ENCODE peak calls at places on chromosomes 1 and 21, in ten cellular contexts. T is stimulated activated CD4-positive, alpha-beta T cell treated with anti-CD3 and anti-CD28 coated beads, Interleukin-4, amount 100 ng/mL, for 1 hour; F is fibroblast of mammary gland; S is cardiac muscle cell; I is progenitor cell of endocrine pancreas; R is fibroblast of the conjunctiva; A is activated T-helper 1 cell treated with anti-CD3 and anti-CD28 coated beads, Interleukin-12 subunit alpha, Interleukin-12 subunit beta, Interleukin-2, Interleukin-4 antibody, amounts not matched to agents 30 ng/mL and 10 ng/mL and 1 ng/mL, durations not matched to agents 14 hours and 24 hours and 36 hours; L is nephron progenitor cell; D is activated CD8-positive, alpha-beta memory T cell treated with anti-CD3 and anti-CD28 coated beads for 4 hours; X is HFF-Myc. Q is an unnamed sample.

GRCh38 chr21:42313501-42313969 is 1.7 kb downstream of the TFF3 start:
- DNase-seq in L (no peak), T (no peak), A (no peak), I (no peak), F (no peak), D (no peak), R (no peak), S (no peak), X (no peak), Q (no peak)

GRCh38 chr1:150968491-150968890 is 6.1 kb downstream of the CERS2 start:
- DNase-seq in L (no peak), S (no peak), A (no peak), F (no peak), X (no peak), T (no peak), I (no peak), D (no peak), R (no peak), Q (no peak)

GRCh38 chr1:22184892-22185612 is 42.2 kb upstream of the WNT4 start:
- DNase-seq in T (no peak), D (no peak), S (peak), F (no peak), R (no peak), A (no peak), L (peak), X (no peak), I (peak), Q (no peak)

GRCh38 chr21:38825269-38825668 is 19.5 kb downstream of the ETS2 start:
- DNase-seq in A (no peak), S (no peak), D (no peak), F (no peak), X (no peak), R (no peak), L (no peak), T (no peak), I (no peak), Q (no peak)

GRCh38 chr1:227940791-227941241 is 6.9 kb downstream of the WNT9A start:
- DNase-seq in S (no peak), T (no peak), X (no peak), R (no peak), I (no peak), F (no peak), A (no peak), L (no peak), D (no peak), Q (no peak)

GRCh38 chr21:45073301-45074047 is 906 bp upstream of the ADARB1 start:
- DNase-seq in X (no peak), L (peak), D (no peak), R (no peak), T (no peak), S (peak), A (no peak), I (peak), F (peak), Q (peak)

GRCh38 chr1:68819190-68819829 is 322.4 kb upstream of the DEPDC1 start:
- DNase-seq in I (no peak), D (no peak), A (no peak), F (peak), X (no peak), T (no peak), R (no peak), S (peak), L (no peak), Q (peak)

GRCh38 chr1:86757272-86757984 is 53.1 kb downstream of the SH3GLB1 start:
- DNase-seq in I (no peak), R (no peak), S (peak), L (no peak), A (no peak), X (no peak), D (no peak), F (peak), T (no peak), Q (no peak)

GRCh38 chr21:18369115-18369514 is 34.5 kb downstream of the TMPRSS15 start:
- DNase-seq in R (peak), L (no peak), S (no peak), D (no peak), F (peak), A (no peak), T (no peak), X (no peak), I (no peak), Q (peak)

GRCh38 chr1:203726417-203726867 is 38.5 kb upstream of the LAX1 start:
- DNase-seq in T (no peak), X (no peak), A (no peak), D (no peak), S (peak), I (no peak), L (no peak), F (no peak), R (no peak), Q (no peak)

GRCh38 chr1:56798053-56798471 is 21.1 kb downstream of the FYB2 start:
- DNase-seq in I (no peak), A (no peak), D (no peak), S (peak), F (peak), R (no peak), T (no peak), L (no peak), X (no peak), Q (no peak)

GRCh38 chr1:1217621-1218523 is 3.9 kb upstream of the TNFRSF4 start:
- DNase-seq in A (no peak), X (peak), T (peak), S (no peak), I (no peak), D (peak), R (no peak), F (peak), L (no peak), Q (peak)

GRCh38 chr1:172373864-172374263 is 46.6 kb upstream of the C1orf105 start:
- DNase-seq in F (peak), L (no peak), R (no peak), X (no peak), I (no peak), A (no peak), T (no peak), S (peak), D (no peak), Q (no peak)

GRCh38 chr1:115092214-115092613 is 2.9 kb upstream of the TSPAN2 start:
- DNase-seq in F (no peak), S (no peak), L (no peak), A (no peak), T (no peak), X (no peak), I (no peak), D (no peak), R (no peak), Q (no peak)

GRCh38 chr1:86515597-86515996 is 31.3 kb upstream of the CLCA4 start:
- DNase-seq in X (no peak), L (no peak), S (peak), I (no peak), A (no peak), R (no peak), F (peak), T (no peak), D (no peak), Q (peak)

Q was measured in LoVo.